ENCODE peak calls at places on chromosomes 13 and 19, in seven cellular contexts. T is osteocyte, B is germinal center, V is HFFc6, H is AG08396, F is thoracic aorta, J is retina. N is an unnamed sample.

GRCh38 chr19:18477974-18478373 is 40.0 kb upstream of the ISYNA1 start:
- DNase-seq in T (no peak), F (no peak), H (no peak), J (no peak), B (no peak), V (no peak), N (no peak)

GRCh38 chr19:53908106-53908932 is 759 bp upstream of the CACNG7 start:
- DNase-seq in F (no peak), H (peak), V (peak), B (peak), J (peak), T (no peak), N (no peak)

GRCh38 chr13:30713133-30713532 is 22.2 kb upstream of the ALOX5AP start:
- DNase-seq in H (no peak), B (no peak), F (no peak), V (no peak), J (no peak), T (no peak), N (no peak)

GRCh38 chr19:6718111-6718740 is 2.2 kb downstream of the C3 start:
- DNase-seq in J (no peak), F (no peak), H (no peak), T (no peak), V (no peak), B (no peak), N (no peak)

GRCh38 chr13:107348931-107349330 is 781.0 kb upstream of the ARGLU1 start:
- DNase-seq in T (no peak), J (no peak), V (no peak), B (no peak), H (no peak), F (no peak), N (no peak)

GRCh38 chr19:21907516-21907915 is 71.5 kb upstream of the ZNF43 start:
- DNase-seq in V (no peak), H (no peak), T (no peak), J (no peak), F (no peak), B (no peak), N (no peak)

GRCh38 chr13:34750078-34750703 is 191.9 kb upstream of the NBEA start:
- DNase-seq in V (no peak), J (peak), T (no peak), B (no peak), F (no peak), H (no peak), N (no peak)

GRCh38 chr13:97316390-97316789 is 94.3 kb downstream of the MBNL2 start:
- DNase-seq in B (no peak), F (no peak), J (no peak), V (no peak), H (no peak), T (no peak), N (no peak)

GRCh38 chr19:52946322-52947310 is 16.1 kb downstream of the ZNF816 start:
- DNase-seq in J (peak), V (no peak), H (peak), F (no peak), T (no peak), B (peak), N (no peak)

GRCh38 chr13:25803626-25804025 is 248.2 kb downstream of the SHISA2 start:
- DNase-seq in H (no peak), F (no peak), J (no peak), V (no peak), B (no peak), T (no peak), N (no peak)

GRCh38 chr13:71087006-71087405 is 780.0 kb downstream of the DACH1 start:
- DNase-seq in T (no peak), J (no peak), V (no peak), F (no peak), B (no peak), H (no peak), N (no peak)

GRCh38 chr19:33398361-33399060 is 25.0 kb downstream of the CEBPG start:
- DNase-seq in F (no peak), B (no peak), H (no peak), J (no peak), T (no peak), V (no peak), N (no peak)

GRCh38 chr13:30520571-30520970 is 54.8 kb upstream of the HMGB1 start:
- DNase-seq in V (peak), F (no peak), H (peak), B (no peak), J (no peak), T (no peak), N (no peak)

GRCh38 chr19:10270180-10270615 is 722 bp upstream of the ICAM1 start:
- DNase-seq in V (no peak), B (peak), T (peak), H (peak), J (no peak), F (no peak), N (no peak)

GRCh38 chr13:34587586-34587985 is 354.5 kb upstream of the NBEA start:
- DNase-seq in T (no peak), V (no peak), J (no peak), H (no peak), F (no peak), B (no peak), N (no peak)

GRCh38 chr13:67554746-67555452 is 324.8 kb upstream of the PCDH9 start:
- DNase-seq in V (no peak), B (no peak), F (no peak), T (no peak), H (no peak), J (no peak), N (no peak)

GRCh38 chr13:113973218-113974164 is at the start of gene C13orf46:
- DNase-seq in T (no peak), F (peak), H (no peak), J (no peak), B (no peak), V (no peak), N (no peak)

GRCh38 chr13:43797154-43797553 is 10.4 kb upstream of the ENOX1 start:
- DNase-seq in B (no peak), H (no peak), V (no peak), J (no peak), F (no peak), T (no peak), N (no peak)

GRCh38 chr13:25118371-25118770 is 22.4 kb downstream of the PABPC3 start:
- DNase-seq in V (no peak), F (no peak), B (peak), T (no peak), H (no peak), J (no peak), N (no peak)

GRCh38 chr19:14536926-14537692 is 7.7 kb downstream of the TECR start:
- DNase-seq in T (no peak), H (peak), F (no peak), J (no peak), V (no peak), B (peak), N (no peak)

GRCh38 chr19:6530385-6531162 is at the start of gene TNFSF9:
- DNase-seq in V (peak), F (peak), T (peak), J (peak), H (peak), B (peak), N (peak)

GRCh38 chr19:51796195-51796679 is 1.3 kb downstream of the FPR3 start:
- DNase-seq in B (no peak), F (no peak), V (no peak), H (no peak), T (no peak), J (no peak), N (no peak)

GRCh38 chr13:77448689-77449088 is 86.8 kb upstream of the SCEL start:
- DNase-seq in V (no peak), H (no peak), T (no peak), J (no peak), F (no peak), B (no peak), N (no peak)

GRCh38 chr13:70432276-70432805 is 324.1 kb upstream of the KLHL1 start:
- DNase-seq in V (no peak), T (no peak), F (no peak), H (no peak), B (no peak), J (no peak), N (no peak)

GRCh38 chr19:15551183-15552004 is 43.1 kb downstream of the CYP4F22 start:
- DNase-seq in H (peak), T (no peak), B (peak), F (no peak), V (no peak), J (peak), N (no peak)

GRCh38 chr19:46069841-46070341 is 29.1 kb upstream of the IGFL4 start:
- DNase-seq in F (no peak), H (no peak), J (no peak), B (no peak), V (peak), T (no peak), N (peak)

GRCh38 chr13:73451120-73452029 is 392.6 kb downstream of the KLF5 start:
- DNase-seq in T (no peak), H (no peak), F (no peak), B (no peak), V (no peak), J (no peak), N (no peak)

GRCh38 chr13:42492372-42492920 is 81.5 kb upstream of the TNFSF11 start:
- DNase-seq in V (no peak), F (no peak), J (no peak), B (no peak), H (no peak), T (no peak), N (no peak)

GRCh38 chr13:106369091-106369490 is 166.4 kb downstream of the EFNB2 start:
- DNase-seq in H (no peak), T (no peak), J (no peak), V (no peak), F (no peak), B (no peak), N (no peak)

GRCh38 chr13:84655677-84656076 is 773.4 kb upstream of the SLITRK1 start:
- DNase-seq in B (no peak), T (no peak), J (no peak), H (no peak), F (no peak), V (peak), N (peak)

GRCh38 chr13:70835349-70835748 is 727.1 kb upstream of the KLHL1 start:
- DNase-seq in B (no peak), H (no peak), V (no peak), F (no peak), J (no peak), T (no peak), N (no peak)

GRCh38 chr19:2775556-2776430 is 7.3 kb downstream of the SGTA start:
- DNase-seq in B (no peak), F (no peak), J (no peak), H (no peak), V (no peak), T (no peak), N (peak)

GRCh38 chr19:8506402-8506957 is 4.0 kb upstream of the PRAM1 start:
- DNase-seq in F (no peak), J (no peak), V (no peak), H (no peak), T (no peak), B (no peak), N (no peak)

GRCh38 chr13:44629465-44630183 is 53.5 kb upstream of the TSC22D1 start:
- DNase-seq in B (no peak), F (no peak), J (no peak), H (peak), T (no peak), V (peak), N (no peak)

GRCh38 chr19:10086032-10086903 is at the start of gene SHFL:
- DNase-seq in B (peak), J (peak), T (peak), F (no peak), H (peak), V (peak), N (peak)

GRCh38 chr13:101919541-101920306 is 467.2 kb downstream of the ITGBL1 start:
- DNase-seq in F (no peak), J (peak), H (peak), V (no peak), B (no peak), T (no peak), N (no peak)

GRCh38 chr13:84237181-84237580 is 354.9 kb upstream of the SLITRK1 start:
- DNase-seq in H (no peak), T (no peak), V (no peak), J (peak), B (no peak), F (no peak), N (no peak)